ENCODE peak calls at places on chromosomes 1 and 21, in four cellular contexts. One of them, this sample, is unnamed.

GRCh38 chr1:154129392-154129970 is 25.4 kb downstream of the NUP210L start:
- DNase-seq in SK-N-SH: no peak
- DNase-seq in GM12878: no peak
- DNase-seq in HepG2: no peak
- DNase-seq in this sample: no peak

GRCh38 chr1:152440635-152441471 is 26.8 kb upstream of the CRNN start:
- DNase-seq in SK-N-SH: peak
- DNase-seq in GM12878: peak
- DNase-seq in HepG2: peak
- DNase-seq in this sample: peak

GRCh38 chr1:39827201-39827600 is 38.5 kb upstream of the BMP8B start:
- DNase-seq in SK-N-SH: peak
- DNase-seq in GM12878: no peak
- DNase-seq in HepG2: no peak
- DNase-seq in this sample: no peak

GRCh38 chr1:96281491-96281890 is 440.1 kb upstream of the PTBP2 start:
- DNase-seq in SK-N-SH: no peak
- DNase-seq in GM12878: no peak
- DNase-seq in HepG2: no peak
- DNase-seq in this sample: no peak

GRCh38 chr1:54052470-54052933 is 502 bp downstream of the TMEM59 start:
- DNase-seq in SK-N-SH: peak
- DNase-seq in GM12878: no peak
- DNase-seq in HepG2: peak
- DNase-seq in this sample: peak

GRCh38 chr1:161725888-161726630 is 4.7 kb downstream of the FCRLB start:
- DNase-seq in SK-N-SH: peak
- DNase-seq in GM12878: no peak
- DNase-seq in HepG2: peak
- DNase-seq in this sample: peak

GRCh38 chr1:84855947-84856660 is 36.9 kb downstream of the LPAR3 start:
- DNase-seq in SK-N-SH: no peak
- DNase-seq in GM12878: no peak
- DNase-seq in HepG2: no peak
- DNase-seq in this sample: no peak

GRCh38 chr1:46180082-46180616 is 3.9 kb upstream of the P3R3URF start:
- DNase-seq in SK-N-SH: no peak
- DNase-seq in GM12878: no peak
- DNase-seq in HepG2: peak
- DNase-seq in this sample: peak

GRCh38 chr1:54806931-54807611 is 5.9 kb upstream of the TTC22 start:
- DNase-seq in SK-N-SH: no peak
- DNase-seq in GM12878: no peak
- DNase-seq in HepG2: no peak
- DNase-seq in this sample: no peak

GRCh38 chr1:78045850-78046778 is at the start of gene GIPC2:
- DNase-seq in SK-N-SH: peak
- DNase-seq in GM12878: no peak
- DNase-seq in HepG2: peak
- DNase-seq in this sample: no peak

GRCh38 chr1:231862611-231863010 is 236.0 kb downstream of the DISC1 start:
- DNase-seq in SK-N-SH: no peak
- DNase-seq in GM12878: no peak
- DNase-seq in HepG2: no peak
- DNase-seq in this sample: no peak

GRCh38 chr1:204703826-204704612 is 18.5 kb upstream of the LRRN2 start:
- DNase-seq in SK-N-SH: no peak
- DNase-seq in GM12878: no peak
- DNase-seq in HepG2: no peak
- DNase-seq in this sample: no peak

GRCh38 chr1:29122987-29123870 is 474 bp downstream of the TMEM200B start:
- DNase-seq in SK-N-SH: peak
- DNase-seq in GM12878: no peak
- DNase-seq in HepG2: no peak
- DNase-seq in this sample: no peak

GRCh38 chr1:1144122-1144842 is 28.4 kb upstream of the C1orf159 start:
- DNase-seq in SK-N-SH: no peak
- DNase-seq in GM12878: no peak
- DNase-seq in HepG2: no peak
- DNase-seq in this sample: no peak

GRCh38 chr1:7616953-7617352 is 154.1 kb upstream of the VAMP3 start:
- DNase-seq in SK-N-SH: no peak
- DNase-seq in GM12878: no peak
- DNase-seq in HepG2: no peak
- DNase-seq in this sample: no peak

GRCh38 chr1:2127181-2128145 is 67.1 kb downstream of the FAAP20 start:
- DNase-seq in SK-N-SH: no peak
- DNase-seq in GM12878: no peak
- DNase-seq in HepG2: no peak
- DNase-seq in this sample: no peak

GRCh38 chr1:17167041-17167782 is 37.7 kb upstream of the PADI1 start:
- DNase-seq in SK-N-SH: no peak
- DNase-seq in GM12878: no peak
- DNase-seq in HepG2: no peak
- DNase-seq in this sample: no peak

GRCh38 chr1:160366731-160367515 is at the start of gene NHLH1:
- DNase-seq in SK-N-SH: peak
- DNase-seq in GM12878: no peak
- DNase-seq in HepG2: no peak
- DNase-seq in this sample: peak

GRCh38 chr1:175182347-175182746 is 10.2 kb downstream of the KIAA0040 start:
- DNase-seq in SK-N-SH: no peak
- DNase-seq in GM12878: no peak
- DNase-seq in HepG2: no peak
- DNase-seq in this sample: no peak

GRCh38 chr1:100528861-100529260 is 9.1 kb upstream of the GPR88 start:
- DNase-seq in SK-N-SH: no peak
- DNase-seq in GM12878: no peak
- DNase-seq in HepG2: no peak
- DNase-seq in this sample: no peak

GRCh38 chr1:203480525-203481084 is 5.0 kb downstream of the PRELP start:
- DNase-seq in SK-N-SH: peak
- DNase-seq in GM12878: no peak
- DNase-seq in HepG2: no peak
- DNase-seq in this sample: peak

GRCh38 chr1:21743476-21743875 is 39.5 kb downstream of the USP48 start:
- DNase-seq in SK-N-SH: no peak
- DNase-seq in GM12878: no peak
- DNase-seq in HepG2: no peak
- DNase-seq in this sample: no peak

GRCh38 chr1:32247983-32248889 is 1.2 kb downstream of the FAM167B start:
- DNase-seq in SK-N-SH: peak
- DNase-seq in GM12878: no peak
- DNase-seq in HepG2: peak
- DNase-seq in this sample: peak

GRCh38 chr1:67958472-67958871 is 92.0 kb downstream of the DIRAS3 start:
- DNase-seq in SK-N-SH: no peak
- DNase-seq in GM12878: no peak
- DNase-seq in HepG2: no peak
- DNase-seq in this sample: no peak

GRCh38 chr1:15584489-15585363 is at the start of gene AGMAT:
- DNase-seq in SK-N-SH: peak
- DNase-seq in GM12878: no peak
- DNase-seq in HepG2: peak
- DNase-seq in this sample: no peak

GRCh38 chr21:38696617-38697016 is 109.1 kb upstream of the ETS2 start:
- DNase-seq in SK-N-SH: no peak
- DNase-seq in GM12878: no peak
- DNase-seq in HepG2: no peak
- DNase-seq in this sample: no peak

GRCh38 chr1:64864018-64864945 is 102.1 kb downstream of the JAK1 start:
- DNase-seq in SK-N-SH: no peak
- DNase-seq in GM12878: peak
- DNase-seq in HepG2: no peak
- DNase-seq in this sample: peak

GRCh38 chr21:33290441-33290840 is 24.3 kb downstream of the IL10RB start:
- DNase-seq in SK-N-SH: no peak
- DNase-seq in GM12878: no peak
- DNase-seq in HepG2: no peak
- DNase-seq in this sample: no peak

GRCh38 chr1:202085682-202086373 is 36.9 kb upstream of the GPR37L1 start:
- DNase-seq in SK-N-SH: no peak
- DNase-seq in GM12878: no peak
- DNase-seq in HepG2: peak
- DNase-seq in this sample: peak

GRCh38 chr1:180912801-180913616 is at the start of gene KIAA1614:
- DNase-seq in SK-N-SH: peak
- DNase-seq in GM12878: no peak
- DNase-seq in HepG2: no peak
- DNase-seq in this sample: no peak

GRCh38 chr1:101055623-101056022 is 30.0 kb upstream of the DPH5 start:
- DNase-seq in SK-N-SH: no peak
- DNase-seq in GM12878: no peak
- DNase-seq in HepG2: no peak
- DNase-seq in this sample: no peak

GRCh38 chr1:22935450-22935849 is 37.2 kb downstream of the LACTBL1 start:
- DNase-seq in SK-N-SH: no peak
- DNase-seq in GM12878: no peak
- DNase-seq in HepG2: no peak
- DNase-seq in this sample: no peak

GRCh38 chr1:223216482-223217205 is 73.6 kb upstream of the TLR5 start:
- DNase-seq in SK-N-SH: peak
- DNase-seq in GM12878: no peak
- DNase-seq in HepG2: no peak
- DNase-seq in this sample: no peak

GRCh38 chr1:27049607-27050006 is 37.0 kb upstream of the TENT5B start:
- DNase-seq in SK-N-SH: no peak
- DNase-seq in GM12878: no peak
- DNase-seq in HepG2: no peak
- DNase-seq in this sample: peak

DNA sequence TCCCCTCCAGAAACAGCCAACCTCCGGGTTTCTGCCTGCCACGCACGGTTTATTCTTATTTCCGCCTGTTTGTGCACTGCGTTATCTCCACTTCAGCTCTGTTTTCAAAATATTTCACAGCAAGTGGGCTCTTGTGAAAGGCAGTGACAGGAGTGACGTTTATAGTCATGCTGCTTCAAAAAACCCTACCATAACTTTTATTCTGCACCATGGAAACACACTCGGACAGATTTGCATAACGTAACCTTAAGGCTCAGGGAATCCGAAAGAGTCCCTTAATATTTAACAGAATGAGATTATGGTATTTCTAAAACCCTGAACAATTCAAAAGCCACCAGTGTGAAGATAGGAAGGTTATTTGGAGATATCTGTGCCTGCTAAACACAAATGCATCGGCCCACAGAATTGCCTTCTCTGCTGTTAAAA is 782 bp upstream of the SDE2 start:
- DNase-seq in SK-N-SH: no peak
- DNase-seq in GM12878: peak
- DNase-seq in HepG2: peak
- DNase-seq in this sample: peak
- TF ChIP-seq GABPA in SK-N-SH: no peak
- TF ChIP-seq GABPA in GM12878: no peak
- TF ChIP-seq GABPA in HepG2: no peak
- TF ChIP-seq GABPA in this sample: no peak

GRCh38 chr1:243748227-243748626 is 101.8 kb downstream of the AKT3 start:
- DNase-seq in SK-N-SH: no peak
- DNase-seq in GM12878: no peak
- DNase-seq in HepG2: no peak
- DNase-seq in this sample: no peak

GRCh38 chr1:243746736-243747135 is 103.3 kb downstream of the AKT3 start:
- DNase-seq in SK-N-SH: no peak
- DNase-seq in GM12878: no peak
- DNase-seq in HepG2: no peak
- DNase-seq in this sample: no peak

GRCh38 chr1:243751506-243751905 is 98.5 kb downstream of the AKT3 start:
- DNase-seq in SK-N-SH: no peak
- DNase-seq in GM12878: no peak
- DNase-seq in HepG2: no peak
- DNase-seq in this sample: no peak

GRCh38 chr1:243745361-243745760 is 104.7 kb downstream of the AKT3 start:
- DNase-seq in SK-N-SH: no peak
- DNase-seq in GM12878: no peak
- DNase-seq in HepG2: no peak
- DNase-seq in this sample: no peak

GRCh38 chr1:243748706-243749283 is 101.2 kb downstream of the AKT3 start:
- DNase-seq in SK-N-SH: peak
- DNase-seq in GM12878: peak
- DNase-seq in HepG2: peak
- DNase-seq in this sample: peak
- TF ChIP-seq FOXM1 in SK-N-SH: no peak
- TF ChIP-seq FOXM1 in GM12878: no peak
- TF ChIP-seq FOXM1 in HepG2: no peak
- TF ChIP-seq FOXM1 in this sample: no peak

GRCh38 chr1:200213392-200213791 is 185.9 kb downstream of the NR5A2 start:
- DNase-seq in SK-N-SH: no peak
- DNase-seq in GM12878: no peak
- DNase-seq in HepG2: no peak
- DNase-seq in this sample: no peak

GRCh38 chr1:200206761-200207160 is 179.3 kb downstream of the NR5A2 start:
- DNase-seq in SK-N-SH: no peak
- DNase-seq in GM12878: no peak
- DNase-seq in HepG2: no peak
- DNase-seq in this sample: no peak

GRCh38 chr1:200206340-200206739 is 178.8 kb downstream of the NR5A2 start:
- DNase-seq in SK-N-SH: no peak
- DNase-seq in GM12878: no peak
- DNase-seq in HepG2: no peak
- DNase-seq in this sample: no peak

GRCh38 chr1:200211157-200211556 is 183.6 kb downstream of the NR5A2 start:
- DNase-seq in SK-N-SH: no peak
- DNase-seq in GM12878: no peak
- DNase-seq in HepG2: no peak
- DNase-seq in this sample: no peak

GRCh38 chr1:200207711-200208126 is 180.2 kb downstream of the NR5A2 start:
- DNase-seq in SK-N-SH: no peak
- DNase-seq in GM12878: peak
- DNase-seq in HepG2: no peak
- DNase-seq in this sample: no peak
- TF ChIP-seq JUND in SK-N-SH: no peak
- TF ChIP-seq JUND in GM12878: no peak
- TF ChIP-seq JUND in HepG2: no peak
- TF ChIP-seq JUND in this sample: peak

GRCh38 chr1:170146861-170147260 is 1.1 kb downstream of the NTMT2 start:
- DNase-seq in SK-N-SH: no peak
- DNase-seq in GM12878: no peak
- DNase-seq in HepG2: no peak
- DNase-seq in this sample: no peak
- TF ChIP-seq GABPA in SK-N-SH: no peak
- TF ChIP-seq GABPA in GM12878: no peak
- TF ChIP-seq GABPA in HepG2: no peak
- TF ChIP-seq GABPA in this sample: no peak

DNA sequence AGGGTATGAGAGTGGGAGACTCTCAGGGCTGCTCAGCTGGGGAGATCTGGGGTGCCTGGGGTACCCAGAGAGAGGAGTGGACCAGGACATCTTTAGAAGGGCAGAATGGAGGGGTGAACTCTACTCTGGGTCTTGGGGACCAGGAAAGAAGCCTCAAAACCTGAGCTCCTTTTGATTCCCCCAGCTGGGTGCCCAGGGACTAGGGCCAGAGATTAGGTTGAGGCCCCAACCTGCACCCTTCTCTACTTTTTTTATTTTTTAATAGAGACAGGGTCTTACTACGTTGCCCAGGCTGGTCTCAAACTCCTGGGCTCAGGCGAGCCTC is 1.9 kb downstream of the PDZK1IP1 start:
- DNase-seq in SK-N-SH: no peak
- DNase-seq in GM12878: no peak
- DNase-seq in HepG2: no peak
- DNase-seq in this sample: no peak
- TF ChIP-seq FOXM1 in SK-N-SH: no peak
- TF ChIP-seq FOXM1 in GM12878: no peak
- TF ChIP-seq FOXM1 in HepG2: no peak
- TF ChIP-seq FOXM1 in this sample: no peak

This sample was measured in K562.